ENCODE peak calls at places on chromosomes 7 and 10, in eight cellular contexts. L is dorsolateral prefrontal cortex; I is stimulated activated CD4-positive, alpha-beta T cell treated with anti-CD3 and anti-CD28 coated beads, Interleukin-4, amount 100 ng/mL, for 4 hours; U is anterior cingulate cortex; E is stimulated activated CD8-positive, alpha-beta memory T cell treated with anti-CD3 and anti-CD28 coated beads, Interleukin-12 subunit alpha, Interleukin-12 subunit beta, amount 100 ng/mL, for 4 hours; H is NCI-H1436; D is amniotic stem cell; X is endodermal cell. O is an unnamed sample.

GRCh38 chr10:112793197-112793921 is 156.7 kb upstream of the TCF7L2 start:
- DNase-seq in L (no peak), I (no peak), U (no peak), E (no peak), H (peak; percentile 39), D (no peak), X (no peak), O (no peak)

GRCh38 chr10:1542941-1543340 is 194.4 kb downstream of the ADARB2 start:
- DNase-seq in L (no peak), I (no peak), U (no peak), E (no peak), H (no peak), D (no peak), X (no peak), O (no peak)

GRCh38 chr10:6877351-6878066 is 297.4 kb upstream of the PRKCQ start:
- DNase-seq in L (no peak), I (no peak), U (no peak), E (no peak), H (no peak), D (no peak), X (no peak), O (no peak)

GRCh38 chr10:73585223-73585784 is 5.8 kb downstream of the USP54 start:
- DNase-seq in L (no peak), I (no peak), U (no peak), E (no peak), H (no peak), D (no peak), X (no peak), O (no peak)

GRCh38 chr7:99000904-99001442 is 122.6 kb downstream of the TRRAP start:
- DNase-seq in L (no peak), I (no peak), U (no peak), E (no peak), H (no peak), D (no peak), X (peak; percentile 31), O (no peak)

GRCh38 chr7:73893342-73894101 is 32.6 kb downstream of the TMEM270 start:
- DNase-seq in L (no peak), I (no peak), U (peak; percentile 52), E (no peak), H (no peak), D (no peak), X (no peak), O (peak; percentile 87)

GRCh38 chr7:135558337-135558767 is 635 bp downstream of the NUP205 start:
- DNase-seq in L (peak; percentile 53), I (peak; percentile 59), U (peak; percentile 27), E (peak; percentile 40), H (peak; percentile 70), D (peak; percentile 31), X (peak; percentile 79), O (peak; percentile 50)

GRCh38 chr7:157575181-157575580 is 238.4 kb downstream of the DNAJB6 start:
- DNase-seq in L (no peak), I (no peak), U (no peak), E (no peak), H (no peak), D (no peak), X (no peak), O (no peak)

GRCh38 chr7:74501298-74501697 is 47.6 kb downstream of the GTF2IRD1 start:
- DNase-seq in L (peak; percentile 32), I (no peak), U (peak; percentile 41), E (no peak), H (no peak), D (no peak), X (no peak), O (no peak)

GRCh38 chr10:7756360-7756992 is 31.3 kb downstream of the KIN start:
- DNase-seq in L (no peak), I (no peak), U (no peak), E (no peak), H (no peak), D (no peak), X (peak; percentile 55), O (no peak)

GRCh38 chr10:132322621-132323048 is 9.4 kb upstream of the LRRC27 start:
- DNase-seq in L (no peak), I (no peak), U (no peak), E (no peak), H (no peak), D (no peak), X (no peak), O (no peak)

GRCh38 chr10:122014652-122015248 is 25.8 kb downstream of the TACC2 start:
- DNase-seq in L (no peak), I (no peak), U (no peak), E (no peak), H (no peak), D (no peak), X (no peak), O (no peak)

GRCh38 chr7:66952343-66953043 is 31.5 kb downstream of the TMEM248 start:
- DNase-seq in L (no peak), I (no peak), U (no peak), E (no peak), H (no peak), D (no peak), X (peak; percentile 62), O (peak; percentile 81)

GRCh38 chr10:122465401-122465800 is 4.0 kb downstream of the HTRA1 start:
- DNase-seq in L (no peak), I (no peak), U (no peak), E (no peak), H (no peak), D (no peak), X (no peak), O (no peak)

GRCh38 chr10:12418725-12419278 is 69.5 kb downstream of the CAMK1D start:
- DNase-seq in L (no peak), I (no peak), U (no peak), E (no peak), H (no peak), D (no peak), X (no peak), O (no peak)

GRCh38 chr7:98922392-98923107 is 44.2 kb downstream of the TRRAP start:
- DNase-seq in L (peak; percentile 75), I (no peak), U (no peak), E (no peak), H (no peak), D (no peak), X (no peak), O (no peak)

GRCh38 chr7:152130658-152131590 is 105.5 kb downstream of the GALNT11 start:
- DNase-seq in L (no peak), I (no peak), U (no peak), E (no peak), H (no peak), D (no peak), X (no peak), O (no peak)

GRCh38 chr10:60535427-60535826 is 145.8 kb upstream of the ANK3 start:
- DNase-seq in L (no peak), I (no peak), U (no peak), E (no peak), H (no peak), D (no peak), X (no peak), O (no peak)

GRCh38 chr7:145293793-145294153 is 457.9 kb upstream of the TPK1 start:
- DNase-seq in L (no peak), I (no peak), U (no peak), E (no peak), H (no peak), D (no peak), X (no peak), O (no peak)

GRCh38 chr10:5623081-5623748 is 43.2 kb downstream of the ASB13 start:
- DNase-seq in L (peak; percentile 64), I (peak; percentile 75), U (peak; percentile 70), E (peak; percentile 48), H (peak; percentile 74), D (peak; percentile 69), X (peak; percentile 98), O (peak; percentile 82)

GRCh38 chr7:76294344-76295024 is 8.0 kb upstream of the HSPB1 start:
- DNase-seq in L (peak; percentile 58), I (no peak), U (peak; percentile 97), E (no peak), H (peak; percentile 98), D (peak; percentile 87), X (peak; percentile 85), O (peak; percentile 96)

GRCh38 chr10:12103743-12104142 is 25.7 kb upstream of the SEC61A2 start:
- DNase-seq in L (no peak), I (no peak), U (no peak), E (no peak), H (no peak), D (no peak), X (no peak), O (no peak)

GRCh38 chr7:19113855-19114590 is 3.4 kb downstream of the TWIST1 start:
- DNase-seq in L (no peak), I (no peak), U (no peak), E (no peak), H (no peak), D (no peak), X (no peak), O (no peak)

GRCh38 chr7:114418117-114418516 is 3.5 kb downstream of the FOXP2 start:
- DNase-seq in L (no peak), I (no peak), U (no peak), E (no peak), H (peak; percentile 53), D (no peak), X (no peak), O (no peak)

GRCh38 chr7:121109145-121109544 is 120.6 kb downstream of the CPED1 start:
- DNase-seq in L (no peak), I (no peak), U (no peak), E (no peak), H (no peak), D (no peak), X (no peak), O (no peak)

GRCh38 chr10:127151981-127152699 is 44.3 kb downstream of the INSYN2A start:
- DNase-seq in L (no peak), I (no peak), U (peak; percentile 10), E (no peak), H (no peak), D (no peak), X (no peak), O (peak; percentile 87)

GRCh38 chr10:132616995-132617780 is 79.6 kb downstream of the INPP5A start:
- DNase-seq in L (no peak), I (no peak), U (no peak), E (no peak), H (no peak), D (no peak), X (no peak), O (no peak)

GRCh38 chr10:2225609-2226008 is 488.3 kb upstream of the ADARB2 start:
- DNase-seq in L (no peak), I (no peak), U (no peak), E (no peak), H (no peak), D (no peak), X (no peak), O (no peak)

GRCh38 chr10:13346912-13347234 is 1.2 kb downstream of the SEPHS1 start:
- DNase-seq in L (no peak), I (no peak), U (no peak), E (no peak), H (no peak), D (no peak), X (no peak), O (no peak)

GRCh38 chr7:80997841-80998240 is 79.0 kb upstream of the SEMA3C start:
- DNase-seq in L (peak; percentile 52), I (no peak), U (no peak), E (no peak), H (no peak), D (no peak), X (no peak), O (no peak)

O was measured in MG63.